ENCODE peak calls at places on chromosomes 11 and 22, in nine cellular contexts. One of them, this sample, is unnamed.
A peak's percentile ranks its signal among the peaks of the same experiment; 100 is the strongest.

GRCh38 chr11:106503901-106504300 is 426.4 kb downstream of the AASDHPPT start:
- DNase-seq in chondrocyte: no peak
- DNase-seq in tibial artery: no peak
- DNase-seq in A549: no peak
- DNase-seq in AG04450: no peak
- DNase-seq in OCI-LY7: no peak
- DNase-seq in hepatocyte: peak; percentile 23
- DNase-seq in HCT116: no peak
- DNase-seq in BE2C: no peak
- DNase-seq in this sample: no peak

GRCh38 chr11:101397941-101398340 is 185.9 kb downstream of the TRPC6 start:
- DNase-seq in tibial artery: no peak
- DNase-seq in HCT116: no peak
- DNase-seq in chondrocyte: no peak
- DNase-seq in hepatocyte: no peak
- DNase-seq in A549: no peak
- DNase-seq in OCI-LY7: no peak
- DNase-seq in AG04450: no peak
- DNase-seq in BE2C: no peak
- DNase-seq in this sample: no peak

GRCh38 chr11:76030973-76031590 is 175.2 kb downstream of the WNT11 start:
- DNase-seq in hepatocyte: no peak
- DNase-seq in AG04450: no peak
- DNase-seq in HCT116: no peak
- DNase-seq in OCI-LY7: no peak
- DNase-seq in BE2C: peak; percentile 36
- DNase-seq in chondrocyte: no peak
- DNase-seq in A549: no peak
- DNase-seq in tibial artery: no peak
- DNase-seq in this sample: no peak

GRCh38 chr11:112882494-112883381 is 78.5 kb upstream of the NCAM1 start:
- DNase-seq in AG04450: no peak
- DNase-seq in HCT116: no peak
- DNase-seq in chondrocyte: no peak
- DNase-seq in A549: no peak
- DNase-seq in hepatocyte: peak; percentile 62
- DNase-seq in tibial artery: no peak
- DNase-seq in BE2C: peak; percentile 90
- DNase-seq in OCI-LY7: no peak
- DNase-seq in this sample: no peak

GRCh38 chr22:30457964-30458363 is 13.9 kb downstream of the SEC14L3 start:
- DNase-seq in HCT116: no peak
- DNase-seq in BE2C: no peak
- DNase-seq in AG04450: no peak
- DNase-seq in A549: no peak
- DNase-seq in chondrocyte: no peak
- DNase-seq in tibial artery: no peak
- DNase-seq in hepatocyte: no peak
- DNase-seq in OCI-LY7: no peak
- DNase-seq in this sample: no peak

GRCh38 chr11:1198766-1199688 is 23.8 kb upstream of the MUC5B start:
- DNase-seq in OCI-LY7: no peak
- DNase-seq in AG04450: no peak
- DNase-seq in A549: no peak
- DNase-seq in tibial artery: peak; percentile 53
- DNase-seq in chondrocyte: peak; percentile 94
- DNase-seq in hepatocyte: no peak
- DNase-seq in BE2C: no peak
- DNase-seq in HCT116: no peak
- DNase-seq in this sample: peak; percentile 15

GRCh38 chr11:34214961-34215805 is 109.8 kb downstream of the NAT10 start:
- DNase-seq in HCT116: peak; percentile 47
- DNase-seq in hepatocyte: peak; percentile 29
- DNase-seq in chondrocyte: no peak
- DNase-seq in tibial artery: no peak
- DNase-seq in AG04450: no peak
- DNase-seq in A549: peak; percentile 63
- DNase-seq in OCI-LY7: no peak
- DNase-seq in BE2C: no peak
- DNase-seq in this sample: no peak

GRCh38 chr11:36500315-36500721 is 9.8 kb downstream of the TRAF6 start:
- DNase-seq in chondrocyte: no peak
- DNase-seq in OCI-LY7: no peak
- DNase-seq in BE2C: no peak
- DNase-seq in A549: peak; percentile 10
- DNase-seq in tibial artery: no peak
- DNase-seq in AG04450: peak; percentile 77
- DNase-seq in HCT116: no peak
- DNase-seq in hepatocyte: peak; percentile 77
- DNase-seq in this sample: no peak

GRCh38 chr11:75812542-75813040 is 2.4 kb upstream of the UVRAG start:
- DNase-seq in tibial artery: no peak
- DNase-seq in HCT116: no peak
- DNase-seq in OCI-LY7: no peak
- DNase-seq in BE2C: no peak
- DNase-seq in A549: no peak
- DNase-seq in hepatocyte: no peak
- DNase-seq in AG04450: no peak
- DNase-seq in chondrocyte: no peak
- DNase-seq in this sample: no peak

GRCh38 chr11:129375731-129376657 is at the start of gene BARX2:
- DNase-seq in HCT116: peak; percentile 26
- DNase-seq in AG04450: peak; percentile 11
- DNase-seq in BE2C: no peak
- DNase-seq in hepatocyte: peak; percentile 89
- DNase-seq in OCI-LY7: no peak
- DNase-seq in chondrocyte: no peak
- DNase-seq in tibial artery: no peak
- DNase-seq in A549: no peak
- DNase-seq in this sample: peak; percentile 73

GRCh38 chr11:121282376-121282775 is 10.2 kb upstream of the SC5D start:
- DNase-seq in chondrocyte: no peak
- DNase-seq in HCT116: no peak
- DNase-seq in A549: no peak
- DNase-seq in AG04450: no peak
- DNase-seq in OCI-LY7: no peak
- DNase-seq in hepatocyte: no peak
- DNase-seq in tibial artery: no peak
- DNase-seq in BE2C: no peak
- DNase-seq in this sample: no peak

GRCh38 chr11:107275632-107276031 is 182.0 kb downstream of the CWF19L2 start:
- DNase-seq in BE2C: no peak
- DNase-seq in HCT116: no peak
- DNase-seq in A549: no peak
- DNase-seq in AG04450: no peak
- DNase-seq in OCI-LY7: no peak
- DNase-seq in hepatocyte: no peak
- DNase-seq in chondrocyte: no peak
- DNase-seq in tibial artery: no peak
- DNase-seq in this sample: no peak

GRCh38 chr11:75107187-75107586 is 10.5 kb upstream of the OR2AT4 start:
- DNase-seq in BE2C: no peak
- DNase-seq in OCI-LY7: no peak
- DNase-seq in chondrocyte: no peak
- DNase-seq in HCT116: no peak
- DNase-seq in tibial artery: no peak
- DNase-seq in A549: no peak
- DNase-seq in hepatocyte: no peak
- DNase-seq in AG04450: no peak
- DNase-seq in this sample: no peak

GRCh38 chr11:7167976-7168740 is 79.4 kb downstream of the RBMXL2 start:
- DNase-seq in tibial artery: no peak
- DNase-seq in A549: no peak
- DNase-seq in OCI-LY7: no peak
- DNase-seq in AG04450: no peak
- DNase-seq in BE2C: no peak
- DNase-seq in chondrocyte: no peak
- DNase-seq in HCT116: no peak
- DNase-seq in hepatocyte: no peak
- DNase-seq in this sample: no peak
- TF ChIP-seq CTCF in tibial artery: no peak
- TF ChIP-seq CTCF in A549: no peak
- TF ChIP-seq CTCF in OCI-LY7: peak; percentile 24
- TF ChIP-seq CTCF in AG04450: no peak
- TF ChIP-seq CTCF in BE2C: peak; percentile 29
- TF ChIP-seq CTCF in chondrocyte: no peak
- TF ChIP-seq CTCF in HCT116: peak; percentile 51
- TF ChIP-seq CTCF in hepatocyte: no peak
- TF ChIP-seq CTCF in this sample: peak; percentile 4

DNA sequence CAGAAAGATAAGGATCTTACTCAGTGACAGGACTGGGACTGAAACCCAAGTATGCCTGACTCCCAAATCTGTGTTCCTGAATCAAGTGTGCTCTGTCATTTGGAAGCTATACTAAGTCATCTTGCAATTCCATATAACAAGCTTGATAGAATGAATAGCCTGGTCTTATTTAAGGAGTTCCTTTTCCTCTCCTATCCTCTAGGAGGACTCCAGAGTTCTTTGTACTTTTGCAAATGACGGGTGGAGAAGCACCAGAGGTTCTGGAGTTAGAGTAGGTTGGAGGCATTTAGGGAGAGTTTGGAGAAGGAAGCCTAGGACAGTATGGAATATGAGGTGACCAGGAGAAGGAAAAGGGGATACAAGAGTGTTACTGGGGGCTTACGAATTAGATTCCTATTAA is 92.9 kb upstream of the RCN1 start:
- DNase-seq in HCT116: no peak
- DNase-seq in hepatocyte: no peak
- DNase-seq in AG04450: no peak
- DNase-seq in OCI-LY7: no peak
- DNase-seq in tibial artery: no peak
- DNase-seq in BE2C: no peak
- DNase-seq in A549: no peak
- DNase-seq in chondrocyte: no peak
- DNase-seq in this sample: no peak
- TF ChIP-seq CTCF in HCT116: peak; percentile 17
- TF ChIP-seq CTCF in hepatocyte: no peak
- TF ChIP-seq CTCF in AG04450: no peak
- TF ChIP-seq CTCF in OCI-LY7: no peak
- TF ChIP-seq CTCF in tibial artery: no peak
- TF ChIP-seq CTCF in BE2C: no peak
- TF ChIP-seq CTCF in A549: no peak
- TF ChIP-seq CTCF in chondrocyte: peak; percentile 7
- TF ChIP-seq CTCF in this sample: no peak

DNA sequence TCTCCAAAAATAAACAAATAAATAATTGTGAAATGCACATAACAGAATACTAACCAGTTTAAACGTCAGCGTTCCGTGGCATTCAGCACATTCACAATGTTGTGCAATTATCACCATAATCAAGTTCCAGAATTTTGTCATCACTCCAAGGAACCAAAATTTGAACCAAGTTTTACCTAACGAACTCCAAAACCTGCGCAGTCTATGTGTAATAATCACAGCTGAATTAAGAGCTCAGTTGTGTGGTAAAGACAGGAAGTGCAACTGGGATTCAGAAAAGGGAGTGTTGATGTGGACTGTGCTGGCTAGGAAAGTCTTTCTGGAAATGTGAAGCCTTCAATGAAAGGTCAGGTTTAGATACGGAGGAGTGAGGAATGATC is 5.4 kb upstream of the MCAM start:
- DNase-seq in hepatocyte: peak; percentile 4
- DNase-seq in AG04450: no peak
- DNase-seq in chondrocyte: no peak
- DNase-seq in BE2C: no peak
- DNase-seq in A549: no peak
- DNase-seq in HCT116: no peak
- DNase-seq in OCI-LY7: no peak
- DNase-seq in tibial artery: peak; percentile 16
- DNase-seq in this sample: no peak
- TF ChIP-seq CTCF in hepatocyte: no peak
- TF ChIP-seq CTCF in AG04450: no peak
- TF ChIP-seq CTCF in chondrocyte: no peak
- TF ChIP-seq CTCF in BE2C: no peak
- TF ChIP-seq CTCF in A549: no peak
- TF ChIP-seq CTCF in HCT116: peak; percentile 16
- TF ChIP-seq CTCF in OCI-LY7: no peak
- TF ChIP-seq CTCF in tibial artery: peak; percentile 51
- TF ChIP-seq CTCF in this sample: no peak

GRCh38 chr11:65892661-65893317 is 2.3 kb downstream of the CCDC85B start:
- DNase-seq in hepatocyte: no peak
- DNase-seq in AG04450: no peak
- DNase-seq in A549: no peak
- DNase-seq in HCT116: no peak
- DNase-seq in BE2C: no peak
- DNase-seq in OCI-LY7: no peak
- DNase-seq in chondrocyte: no peak
- DNase-seq in tibial artery: no peak
- DNase-seq in this sample: no peak

GRCh38 chr11:65888163-65888814 is at the start of gene FIBP:
- DNase-seq in OCI-LY7: peak; percentile 97
- DNase-seq in BE2C: peak; percentile 99
- DNase-seq in tibial artery: peak; percentile 99
- DNase-seq in A549: peak; percentile 97
- DNase-seq in hepatocyte: peak; percentile 98
- DNase-seq in chondrocyte: peak; percentile 97
- DNase-seq in HCT116: peak; percentile 91
- DNase-seq in AG04450: peak; percentile 94
- DNase-seq in this sample: peak; percentile 99

GRCh38 chr11:65887723-65888162 is 528 bp downstream of the FIBP start:
- DNase-seq in AG04450: no peak
- DNase-seq in tibial artery: no peak
- DNase-seq in chondrocyte: no peak
- DNase-seq in hepatocyte: no peak
- DNase-seq in HCT116: no peak
- DNase-seq in BE2C: no peak
- DNase-seq in OCI-LY7: no peak
- DNase-seq in A549: no peak
- DNase-seq in this sample: no peak

GRCh38 chr11:65891180-65892136 is 985 bp downstream of the CCDC85B start:
- DNase-seq in OCI-LY7: peak; percentile 83
- DNase-seq in tibial artery: peak; percentile 80
- DNase-seq in AG04450: no peak
- DNase-seq in BE2C: peak; percentile 65
- DNase-seq in chondrocyte: no peak
- DNase-seq in hepatocyte: no peak
- DNase-seq in HCT116: no peak
- DNase-seq in A549: peak; percentile 43
- DNase-seq in this sample: no peak

DNA sequence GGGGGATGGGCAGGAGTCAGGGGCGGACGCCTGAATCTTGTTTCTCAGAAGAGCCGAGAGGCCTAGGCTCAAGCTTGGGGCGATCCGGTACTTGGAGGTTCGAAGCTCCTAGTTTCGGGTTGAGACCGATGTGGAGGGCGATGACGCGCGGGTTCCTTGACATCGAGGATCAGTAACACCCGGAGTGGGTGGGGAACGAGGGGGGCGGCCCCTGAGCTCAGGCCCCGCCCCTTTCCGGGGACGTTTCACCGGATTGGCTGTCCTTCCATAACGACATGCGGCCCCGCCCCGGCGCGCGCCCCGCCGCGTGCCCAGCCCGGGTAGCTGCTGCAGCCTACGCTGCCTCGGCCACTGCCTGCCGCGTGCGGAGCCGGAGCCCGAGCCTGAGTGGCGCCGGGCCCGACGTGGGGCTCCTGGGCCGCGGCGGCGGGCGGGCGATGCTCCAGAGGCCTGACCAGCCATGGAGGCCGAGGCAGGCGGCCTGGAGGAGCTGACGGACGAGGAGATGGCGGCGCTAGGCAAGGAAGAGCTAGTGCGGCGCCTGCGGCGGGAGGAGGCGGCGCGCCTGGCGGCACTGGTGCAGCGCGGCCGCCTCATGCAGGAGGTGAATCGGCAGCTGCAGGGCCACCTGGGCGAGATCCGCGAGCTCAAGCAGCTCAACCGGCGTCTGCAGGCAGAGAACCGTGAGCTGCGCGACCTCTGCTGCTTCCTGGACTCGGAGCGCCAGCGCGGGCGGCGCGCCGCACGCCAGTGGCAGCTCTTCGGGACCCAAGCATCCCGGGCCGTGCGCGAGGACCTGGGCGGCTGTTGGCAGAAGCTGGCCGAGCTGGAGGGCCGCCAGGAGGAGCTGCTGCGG is at the start of gene CCDC85B:
- DNase-seq in tibial artery: peak; percentile 100
- DNase-seq in OCI-LY7: peak; percentile 97
- DNase-seq in HCT116: peak; percentile 84
- DNase-seq in AG04450: peak; percentile 89
- DNase-seq in chondrocyte: peak; percentile 98
- DNase-seq in BE2C: peak; percentile 99
- DNase-seq in hepatocyte: peak; percentile 98
- DNase-seq in A549: peak; percentile 94
- DNase-seq in this sample: peak; percentile 97
- TF ChIP-seq CTCF in tibial artery: peak; percentile 33
- TF ChIP-seq CTCF in OCI-LY7: peak; percentile 35
- TF ChIP-seq CTCF in HCT116: peak; percentile 14
- TF ChIP-seq CTCF in AG04450: no peak
- TF ChIP-seq CTCF in chondrocyte: peak; percentile 63
- TF ChIP-seq CTCF in BE2C: peak; percentile 19
- TF ChIP-seq CTCF in hepatocyte: peak; percentile 32
- TF ChIP-seq CTCF in A549: peak; percentile 22
- TF ChIP-seq CTCF in this sample: peak; percentile 24

This sample was measured in glutamatergic neuron.